ENCODE peak calls at places on chromosomes 12 and 14, in six cellular contexts. Q is WTC11, X is HepG2, Y is K562, V is GM12878, K is H1. A is an unnamed sample.

GRCh38 chr12:113467514-113468364 is 3.9 kb downstream of the LHX5 start:
- DNase-seq in K (no peak), V (no peak), Q (peak), Y (peak), X (no peak), A (peak)

GRCh38 chr12:47755655-47756562 is 2.8 kb downstream of the RAPGEF3 start:
- DNase-seq in V (peak), Q (no peak), K (no peak), X (no peak), Y (no peak), A (no peak)

GRCh38 chr12:28963554-28963953 is 185.5 kb upstream of the FAR2 start:
- DNase-seq in K (no peak), V (no peak), Q (no peak), Y (no peak), X (no peak), A (peak)

GRCh38 chr14:71377099-71377498 is 469.8 kb downstream of the PCNX1 start:
- DNase-seq in X (no peak), Q (no peak), K (no peak), Y (no peak), V (no peak), A (no peak)

GRCh38 chr12:24754690-24755638 is 193.9 kb downstream of the BCAT1 start:
- DNase-seq in V (no peak), Y (no peak), X (peak), Q (no peak), K (no peak), A (no peak)

GRCh38 chr14:64758711-64759554 is 54.7 kb downstream of the PLEKHG3 start:
- DNase-seq in X (peak), K (no peak), Q (no peak), V (no peak), Y (no peak), A (no peak)

GRCh38 chr14:72708708-72709475 is 185.0 kb downstream of the DPF3 start:
- DNase-seq in X (no peak), V (no peak), K (no peak), Q (no peak), Y (no peak), A (peak)

GRCh38 chr12:116864371-116865160 is 16.7 kb downstream of the HRK start:
- DNase-seq in Q (no peak), V (no peak), Y (no peak), K (no peak), X (peak), A (no peak)

GRCh38 chr14:99821519-99822165 is 28.4 kb downstream of the EML1 start:
- DNase-seq in Y (no peak), V (no peak), Q (no peak), K (no peak), X (no peak), A (no peak)

GRCh38 chr14:64733899-64734298 is 29.7 kb downstream of the PLEKHG3 start:
- DNase-seq in X (no peak), Y (no peak), Q (no peak), V (no peak), K (no peak), A (no peak)

GRCh38 chr14:68780358-68781160 is 12.3 kb downstream of the ZFP36L1 start:
- DNase-seq in X (no peak), V (no peak), Y (peak), K (no peak), Q (no peak), A (no peak)

GRCh38 chr12:14367097-14367661 is 1.7 kb downstream of the ATF7IP start:
- DNase-seq in Q (no peak), X (peak), K (no peak), Y (no peak), V (peak), A (no peak)

GRCh38 chr12:123160801-123161487 is 10.1 kb upstream of the PITPNM2 start:
- DNase-seq in Q (no peak), X (no peak), V (no peak), Y (no peak), K (no peak), A (no peak)

GRCh38 chr14:54676822-54677708 is 110.1 kb downstream of the SAMD4A start:
- DNase-seq in Q (peak), X (no peak), K (peak), V (no peak), Y (no peak), A (peak)

GRCh38 chr12:115155665-115156645 is 472.0 kb upstream of the TBX3 start:
- DNase-seq in V (no peak), Y (no peak), X (no peak), K (no peak), Q (no peak), A (peak)

GRCh38 chr14:80135305-80136088 is 75.8 kb downstream of the DIO2 start:
- DNase-seq in Q (no peak), Y (no peak), V (no peak), K (no peak), X (no peak), A (no peak)
- TF ChIP-seq CREB1 in Q (no peak), Y (no peak), V (no peak), K (no peak), X (no peak), A (no peak)

GRCh38 chr12:46432325-46432724 is 59.8 kb upstream of the SLC38A2 start:
- DNase-seq in K (no peak), V (no peak), Y (no peak), X (no peak), Q (no peak), A (no peak)
- TF ChIP-seq CREB1 in K (no peak), V (no peak), Y (no peak), X (no peak), Q (no peak), A (no peak)

GRCh38 chr12:2301531-2302461 is 249.0 kb downstream of the CACNA1C start:
- DNase-seq in X (no peak), Q (no peak), K (no peak), V (no peak), Y (no peak), A (no peak)
- TF ChIP-seq CREB1 in X (no peak), Q (no peak), K (no peak), V (no peak), Y (no peak), A (no peak)

DNA sequence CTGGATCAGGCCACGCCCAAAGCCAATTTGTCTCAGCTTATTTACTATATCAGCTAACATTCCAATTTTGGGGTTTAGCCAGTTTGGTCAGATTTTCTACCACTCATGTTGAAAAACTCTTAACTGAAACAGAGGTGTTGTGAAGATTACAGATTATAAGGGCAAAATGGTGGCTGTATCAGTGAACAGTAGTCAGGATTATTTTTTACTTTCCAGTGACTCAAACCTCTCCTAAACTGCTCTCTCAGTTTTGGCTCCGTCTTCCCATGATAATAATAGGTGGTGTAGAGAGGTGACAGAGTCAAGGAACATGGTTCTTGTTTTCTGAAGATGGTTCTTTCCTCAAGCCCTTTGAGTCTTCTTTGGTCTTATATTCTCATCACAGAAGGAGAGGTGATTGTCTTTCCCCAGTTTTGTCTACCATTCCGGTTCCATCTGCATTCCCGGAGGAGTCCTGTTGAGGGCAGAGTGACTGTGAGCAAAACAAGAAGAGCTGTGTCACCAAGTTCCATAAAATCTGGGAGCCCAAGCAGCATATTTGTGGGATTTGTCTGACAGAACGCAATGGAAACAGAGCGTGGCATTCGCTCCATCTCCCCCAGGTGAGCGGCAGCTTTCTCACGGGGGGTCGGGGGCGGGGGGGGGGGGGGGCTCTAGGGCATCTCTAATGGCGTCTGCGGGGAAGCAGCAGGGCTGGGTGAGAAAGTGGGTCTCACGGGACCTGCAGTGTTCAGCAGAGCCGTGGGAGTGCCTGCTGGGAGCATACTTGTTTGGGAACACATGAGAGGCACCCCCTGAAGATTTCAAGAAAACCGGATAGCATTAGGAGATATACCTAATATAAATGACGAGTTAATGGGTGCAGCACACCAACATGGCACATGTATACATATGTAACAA is 59.1 kb downstream of the TBC1D30 start:
- DNase-seq in K (no peak), Q (no peak), V (peak), X (peak), Y (no peak), A (peak)
- TF ChIP-seq CREB1 in K (no peak), Q (no peak), V (no peak), X (no peak), Y (no peak), A (no peak)

GRCh38 chr12:61502179-61502578 is 758.0 kb upstream of the USP15 start:
- DNase-seq in Q (no peak), Y (no peak), X (no peak), K (no peak), V (no peak), A (no peak)

GRCh38 chr12:61504396-61505115 is 755.6 kb upstream of the USP15 start:
- DNase-seq in K (peak), V (no peak), Q (peak), X (no peak), Y (no peak), A (peak)
- TF ChIP-seq CREB1 in K (no peak), V (no peak), Q (no peak), X (no peak), Y (no peak), A (no peak)

GRCh38 chr12:779745-780734 is 27.7 kb downstream of the WNK1 start:
- DNase-seq in X (peak), Q (no peak), V (no peak), Y (no peak), K (no peak), A (no peak)
- TF ChIP-seq CREB1 in X (no peak), Q (no peak), V (no peak), Y (no peak), K (no peak), A (no peak)

GRCh38 chr14:26290007-26290530 is 307.8 kb downstream of the NOVA1 start:
- DNase-seq in V (no peak), Q (no peak), Y (no peak), X (no peak), K (no peak), A (no peak)
- TF ChIP-seq CREB1 in V (no peak), Q (no peak), Y (no peak), X (no peak), K (no peak), A (no peak)

GRCh38 chr12:132284071-132284492 is 45.3 kb downstream of the GALNT9 start:
- DNase-seq in V (no peak), Q (no peak), X (no peak), K (no peak), Y (no peak), A (no peak)
- TF ChIP-seq CREB1 in V (no peak), Q (no peak), X (no peak), K (no peak), Y (no peak), A (no peak)

A was measured in GM23338.